ENCODE peak calls at places on chromosomes 5 and 9, in four cellular contexts. Q is transverse colon, N is ovary, W is uterus. I is an unnamed sample.

GRCh38 chr9:86098793-86099694 is at the start of gene GOLM1:
- DNase-seq in Q (peak; percentile 61), W (peak; percentile 45), N (peak; percentile 64), I (peak; percentile 73)

GRCh38 chr9:112665347-112665746 is 52.6 kb downstream of the INIP start:
- DNase-seq in W (no peak), Q (no peak), N (no peak), I (peak; percentile 12)

GRCh38 chr5:166178681-166179080 is 2112.8 kb upstream of the WWC1 start:
- DNase-seq in Q (no peak), W (no peak), N (no peak), I (no peak)

GRCh38 chr9:129944501-129945116 is 98.4 kb downstream of the FNBP1 start:
- DNase-seq in N (no peak), W (no peak), Q (no peak), I (peak; percentile 80)

GRCh38 chr9:35070823-35071813 is 1.3 kb downstream of the VCP start:
- DNase-seq in N (no peak), Q (no peak), W (no peak), I (peak; percentile 50)

GRCh38 chr5:176787676-176788075 is 22.7 kb upstream of the UNC5A start:
- DNase-seq in N (no peak), W (no peak), Q (no peak), I (no peak)

GRCh38 chr9:5999443-6000104 is 15.8 kb downstream of the RANBP6 start:
- DNase-seq in Q (no peak), W (no peak), N (no peak), I (no peak)

GRCh38 chr9:122346478-122347347 is 24.1 kb upstream of the PTGS1 start:
- DNase-seq in Q (peak; percentile 46), W (peak; percentile 39), N (peak; percentile 38), I (no peak)

GRCh38 chr5:171484460-171484899 is 65.0 kb downstream of the FGF18 start:
- DNase-seq in Q (peak; percentile 25), N (no peak), W (peak; percentile 46), I (peak; percentile 42)

GRCh38 chr5:56494300-56494704 is 261.2 kb upstream of the ANKRD55 start:
- DNase-seq in Q (no peak), N (no peak), W (no peak), I (peak; percentile 55)

GRCh38 chr5:103283120-103283519 is 24.6 kb downstream of the MACIR start:
- DNase-seq in W (no peak), N (no peak), Q (no peak), I (no peak)

GRCh38 chr5:79840085-79840990 is 150.7 kb downstream of the CMYA5 start:
- DNase-seq in N (no peak), Q (no peak), W (no peak), I (no peak)

GRCh38 chr9:77896269-77897245 is 135.1 kb downstream of the GNAQ start:
- DNase-seq in N (no peak), Q (no peak), W (no peak), I (peak; percentile 52)

GRCh38 chr5:42919600-42919999 is 107.9 kb upstream of the SELENOP start:
- DNase-seq in N (no peak), W (no peak), Q (no peak), I (no peak)

GRCh38 chr5:27020965-27021364 is 17.4 kb downstream of the CDH9 start:
- DNase-seq in N (no peak), W (no peak), Q (no peak), I (peak; percentile 37)

GRCh38 chr5:139251281-139251687 is 42.3 kb upstream of the MATR3 start:
- DNase-seq in W (no peak), N (no peak), Q (peak; percentile 29), I (peak; percentile 54)

GRCh38 chr9:109035684-109036423 is 22.6 kb upstream of the CTNNAL1 start:
- DNase-seq in W (peak; percentile 27), Q (no peak), N (peak; percentile 55), I (no peak)

GRCh38 chr5:172102913-172103629 is 85.0 kb downstream of the STK10 start:
- DNase-seq in W (peak; percentile 74), N (peak; percentile 48), Q (peak; percentile 50), I (no peak)

GRCh38 chr9:93072383-93072795 is 13.9 kb downstream of the SUSD3 start:
- DNase-seq in W (peak; percentile 79), N (peak; percentile 78), Q (peak; percentile 44), I (no peak)

GRCh38 chr5:14223372-14223771 is 80.2 kb downstream of the TRIO start:
- DNase-seq in N (no peak), Q (no peak), W (no peak), I (no peak)

GRCh38 chr9:83596899-83597504 is 25.9 kb upstream of the IDNK start:
- DNase-seq in Q (peak; percentile 29), N (peak; percentile 24), W (no peak), I (peak; percentile 54)

GRCh38 chr5:113192541-113192940 is 215.9 kb downstream of the DCP2 start:
- DNase-seq in W (no peak), Q (no peak), N (no peak), I (no peak)

GRCh38 chr9:98442114-98442513 is 186.7 kb upstream of the TBC1D2 start:
- DNase-seq in Q (no peak), N (no peak), W (no peak), I (no peak)

GRCh38 chr5:156367602-156368001 is 40.6 kb downstream of the SGCD start:
- DNase-seq in W (no peak), N (no peak), Q (no peak), I (peak; percentile 2)

GRCh38 chr5:163105456-163105855 is 331.9 kb upstream of the CCNG1 start:
- DNase-seq in W (no peak), N (no peak), Q (no peak), I (no peak)

GRCh38 chr5:175460560-175460959 is 16.6 kb upstream of the DRD1 start:
- DNase-seq in N (no peak), Q (no peak), W (no peak), I (no peak)

GRCh38 chr5:155211764-155212163 is 198.2 kb downstream of the KIF4B start:
- DNase-seq in W (no peak), Q (no peak), N (no peak), I (no peak)

GRCh38 chr5:2860101-2860500 is 108.6 kb upstream of the IRX2 start:
- DNase-seq in W (no peak), Q (no peak), N (no peak), I (no peak)

GRCh38 chr9:38082456-38083287 is 13.6 kb upstream of the SHB start:
- DNase-seq in N (no peak), W (no peak), Q (no peak), I (no peak)

GRCh38 chr5:1467341-1468246 is 22.4 kb upstream of the SLC6A3 start:
- DNase-seq in N (peak; percentile 15), Q (no peak), W (peak; percentile 8), I (no peak)

GRCh38 chr9:120933310-120934044 is 6.9 kb upstream of the TRAF1 start:
- DNase-seq in Q (no peak), W (no peak), N (no peak), I (no peak)

GRCh38 chr5:75363726-75364495 is 26.9 kb downstream of the HMGCR start:
- DNase-seq in N (no peak), Q (peak; percentile 70), W (no peak), I (peak; percentile 7)

GRCh38 chr5:141322261-141322660 is 1.7 kb upstream of the TAF7 start:
- DNase-seq in W (no peak), Q (no peak), N (no peak), I (no peak)

GRCh38 chr5:181114844-181115778 is 15.9 kb downstream of the OR2V1 start:
- DNase-seq in W (no peak), N (no peak), Q (no peak), I (no peak)

GRCh38 chr5:80140496-80140895 is 105.3 kb downstream of the THBS4 start:
- DNase-seq in Q (no peak), W (no peak), N (no peak), I (no peak)

GRCh38 chr9:6410653-6411052 is 2.3 kb upstream of the UHRF2 start:
- DNase-seq in N (no peak), Q (no peak), W (no peak), I (peak; percentile 54)

GRCh38 chr9:89394412-89394811 is 76.1 kb downstream of the SECISBP2 start:
- DNase-seq in W (no peak), N (no peak), Q (no peak), I (no peak)

GRCh38 chr9:89408628-89409101 is 89.2 kb downstream of the SEMA4D start:
- DNase-seq in Q (peak; percentile 63), N (no peak), W (no peak), I (peak; percentile 61)

GRCh38 chr5:131786036-131786435 is 10.8 kb downstream of the FNIP1 start:
- DNase-seq in Q (no peak), N (no peak), W (no peak), I (no peak)

DNA sequence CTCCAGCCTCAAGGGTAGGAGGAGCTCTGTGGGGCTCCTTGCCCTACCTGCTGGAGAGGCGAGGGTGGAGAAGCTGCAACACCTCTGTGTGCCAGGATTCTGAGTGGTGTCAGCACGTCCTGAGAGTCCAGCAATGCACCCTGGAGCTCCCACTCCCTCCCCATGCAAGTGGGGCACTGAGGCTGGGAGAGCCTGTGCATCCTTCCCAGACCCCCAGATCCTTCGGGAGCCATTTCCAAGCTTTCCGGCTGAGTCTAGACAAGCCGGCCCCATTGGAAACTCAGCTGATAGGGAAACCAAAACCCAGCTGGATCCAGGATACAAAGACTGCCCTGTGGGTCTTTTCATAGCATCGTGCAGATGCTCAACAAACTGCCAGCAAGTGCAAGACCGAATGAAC is 1.8 kb downstream of the FAM163B start:
- DNase-seq in Q (no peak), W (no peak), N (no peak), I (no peak)
- TF ChIP-seq POLR2A in Q (no peak), W (no peak), N (no peak), I (no peak)

DNA sequence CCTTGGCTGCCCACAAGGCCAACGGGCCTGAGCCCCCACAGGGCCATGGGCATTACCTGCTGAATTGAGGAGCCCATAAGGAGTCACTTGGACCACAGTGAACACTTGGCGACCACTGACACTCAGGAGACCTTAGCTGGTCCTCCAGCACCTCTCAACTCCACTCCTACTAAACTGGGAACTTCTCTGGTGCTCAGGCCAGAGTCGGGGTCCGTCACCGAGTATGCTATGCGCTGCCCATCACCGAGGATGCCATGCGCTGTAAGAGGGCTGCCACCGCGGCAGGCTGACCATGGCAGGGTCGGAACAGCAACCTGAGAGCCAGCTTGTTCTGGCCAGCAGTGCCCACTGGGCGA is 600 bp upstream of the SQSTM1 start:
- DNase-seq in W (no peak), N (no peak), Q (no peak), I (no peak)
- H3K4me3 ChIP-seq in W (peak overlapping the region; percentile 94), N (peak overlapping the region; percentile 82), Q (peak overlapping the region; percentile 99), I (no peak overlapping the region)

GRCh38 chr9:137311171-137311970 is 9.3 kb upstream of the NRARP start:
- DNase-seq in N (peak; percentile 26), Q (peak; percentile 92), W (no peak), I (no peak)
- TF ChIP-seq POLR2A in N (no peak), Q (peak; percentile 44), W (no peak), I (no peak)

GRCh38 chr9:3732077-3733038 is 206.6 kb upstream of the RFX3 start:
- DNase-seq in Q (peak; percentile 41), W (peak; percentile 40), N (peak; percentile 34), I (peak; percentile 93)
- H3K4me3 ChIP-seq in Q (no peak overlapping the region), W (no peak overlapping the region), N (no peak overlapping the region), I (no peak overlapping the region)

GRCh38 chr5:143004361-143004802 is 234.2 kb downstream of the ARHGAP26 start:
- DNase-seq in N (no peak), Q (no peak), W (no peak), I (no peak)
- TF ChIP-seq POLR2A in N (no peak), Q (no peak), W (no peak), I (no peak)

DNA sequence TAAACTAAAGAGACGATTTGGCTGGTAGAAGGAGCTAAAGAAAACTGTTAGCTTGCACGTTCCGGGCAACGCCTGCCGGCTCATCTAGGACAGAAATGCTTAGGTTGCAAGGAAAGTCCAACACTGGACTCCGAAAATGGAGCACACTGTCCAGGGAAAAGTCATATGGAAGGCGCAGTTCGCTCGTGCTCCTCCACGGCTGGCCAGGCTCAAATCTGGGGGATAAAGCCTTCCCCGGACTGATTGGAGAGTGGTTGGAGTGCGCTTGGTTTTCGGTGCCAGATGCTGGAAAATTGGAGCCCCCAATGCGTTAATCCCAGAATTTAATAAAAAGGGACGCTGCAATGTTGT is 947 bp downstream of the CDH6 start:
- DNase-seq in N (no peak), Q (no peak), W (no peak), I (no peak)
- H3K4me3 ChIP-seq in N (peak overlapping the region; percentile 32), Q (no peak overlapping the region), W (peak overlapping the region; percentile 23), I (no peak overlapping the region)

I was measured in NB4.